ENCODE peak calls at places on chromosome 5, in four cellular contexts. X is mammary epithelial cell, R is endothelial cell of umbilical vein, A is A673. Q is an unnamed sample.

GRCh38 chr5:8906303-8906967 is 639.4 kb downstream of the SEMA5A start:
- DNase-seq in X (peak), R (no peak), A (no peak), Q (no peak)

GRCh38 chr5:168186289-168187074 is 105.0 kb upstream of the WWC1 start:
- DNase-seq in X (no peak), R (no peak), A (no peak), Q (no peak)

GRCh38 chr5:81604193-81604592 is 146.7 kb downstream of the SSBP2 start:
- DNase-seq in X (no peak), R (no peak), A (no peak), Q (no peak)

GRCh38 chr5:10310073-10310779 is 2.5 kb upstream of the CMBL start:
- DNase-seq in X (peak), R (no peak), A (no peak), Q (peak)

GRCh38 chr5:14039063-14039462 is 94.6 kb upstream of the DNAH5 start:
- DNase-seq in X (peak), R (peak), A (no peak), Q (peak)

GRCh38 chr5:93018461-93018860 is 562.6 kb downstream of the NR2F1-AS1 start:
- DNase-seq in X (no peak), R (no peak), A (no peak), Q (no peak)

GRCh38 chr5:141560725-141561483 is 57.9 kb downstream of the DIAPH1 start:
- DNase-seq in X (peak), R (peak), A (peak), Q (no peak)

GRCh38 chr5:132477784-132478497 is 12.6 kb downstream of the IRF1 start:
- DNase-seq in X (no peak), R (no peak), A (no peak), Q (no peak)

GRCh38 chr5:87099967-87100366 is 167.7 kb upstream of the RASA1 start:
- DNase-seq in X (no peak), R (no peak), A (no peak), Q (peak)

GRCh38 chr5:36238896-36239295 is 2.8 kb downstream of the NADK2 start:
- DNase-seq in X (no peak), R (peak), A (no peak), Q (no peak)

GRCh38 chr5:29162297-29162696 is 2031.2 kb upstream of the CDH6 start:
- DNase-seq in X (no peak), R (no peak), A (no peak), Q (no peak)

GRCh38 chr5:72308853-72309191 is 11.2 kb downstream of the MRPS27 start:
- DNase-seq in X (no peak), R (no peak), A (no peak), Q (no peak)

GRCh38 chr5:158921441-158922262 is 178.1 kb downstream of the EBF1 start:
- DNase-seq in X (peak), R (no peak), A (no peak), Q (no peak)

GRCh38 chr5:53479656-53480473 is 564 bp upstream of the FST start:
- DNase-seq in X (peak), R (no peak), A (peak), Q (no peak)

GRCh38 chr5:41629897-41630296 is 119.5 kb upstream of the PLCXD3 start:
- DNase-seq in X (no peak), R (no peak), A (no peak), Q (no peak)

GRCh38 chr5:370311-370958 is 48.9 kb downstream of the AHRR start:
- DNase-seq in X (no peak), R (no peak), A (no peak), Q (no peak)

GRCh38 chr5:81269751-81270686 is 31.4 kb upstream of the ZCCHC9 start:
- DNase-seq in X (no peak), R (no peak), A (peak), Q (no peak)

GRCh38 chr5:61599370-61600140 is 267.5 kb downstream of the ZSWIM6 start:
- DNase-seq in X (no peak), R (peak), A (peak), Q (peak)

GRCh38 chr5:15249152-15249551 is 250.8 kb upstream of the FBXL7 start:
- DNase-seq in X (peak), R (peak), A (no peak), Q (peak)

GRCh38 chr5:52757527-52757926 is 30.2 kb upstream of the ITGA1 start:
- DNase-seq in X (no peak), R (peak), A (no peak), Q (no peak)

GRCh38 chr5:132003170-132003744 is 8.2 kb downstream of the ACSL6 start:
- DNase-seq in X (no peak), R (no peak), A (no peak), Q (no peak)

GRCh38 chr5:109619024-109619460 is 70.7 kb upstream of the MAN2A1 start:
- DNase-seq in X (peak), R (no peak), A (no peak), Q (no peak)

GRCh38 chr5:179802207-179802883 is 4.3 kb downstream of the MGAT4B start:
- DNase-seq in X (no peak), R (no peak), A (no peak), Q (no peak)

GRCh38 chr5:138725885-138726457 is 27.3 kb upstream of the CTNNA1 start:
- DNase-seq in X (no peak), R (no peak), A (no peak), Q (no peak)

GRCh38 chr5:172235132-172235780 is 41.3 kb downstream of the EFCAB9 start:
- DNase-seq in X (no peak), R (no peak), A (no peak), Q (no peak)

GRCh38 chr5:35308391-35308790 is 78.1 kb upstream of the PRLR start:
- DNase-seq in X (no peak), R (no peak), A (no peak), Q (no peak)

GRCh38 chr5:62354028-62354874 is 48.2 kb downstream of the KIF2A start:
- DNase-seq in X (peak), R (peak), A (peak), Q (peak)

GRCh38 chr5:155631116-155631515 is 617.6 kb downstream of the KIF4B start:
- DNase-seq in X (peak), R (no peak), A (no peak), Q (no peak)

GRCh38 chr5:111548992-111549649 is 36.8 kb upstream of the STARD4 start:
- DNase-seq in X (no peak), R (no peak), A (no peak), Q (no peak)

GRCh38 chr5:34803974-34804373 is 35.0 kb upstream of the TTC23L start:
- DNase-seq in X (no peak), R (no peak), A (peak), Q (no peak)

GRCh38 chr5:870973-871372 is 20.2 kb upstream of the ZDHHC11 start:
- DNase-seq in X (no peak), R (no peak), A (no peak), Q (no peak)

GRCh38 chr5:122153774-122154173 is 24.4 kb downstream of the ZNF474 start:
- DNase-seq in X (no peak), R (no peak), A (no peak), Q (no peak)

GRCh38 chr5:170572453-170572852 is 68.6 kb downstream of the KCNIP1 start:
- DNase-seq in X (peak), R (peak), A (no peak), Q (no peak)

GRCh38 chr5:172753101-172753500 is 17.9 kb downstream of the DUSP1 start:
- DNase-seq in X (peak), R (no peak), A (no peak), Q (no peak)

GRCh38 chr5:395921-396714 is 46.9 kb upstream of the EXOC3 start:
- DNase-seq in X (no peak), R (no peak), A (no peak), Q (no peak)

GRCh38 chr5:154474267-154474956 is 3.6 kb downstream of the HAND1 start:
- DNase-seq in X (no peak), R (no peak), A (no peak), Q (no peak)

GRCh38 chr5:154470172-154470571 is 7.9 kb downstream of the HAND1 start:
- DNase-seq in X (no peak), R (no peak), A (no peak), Q (no peak)

GRCh38 chr5:154473581-154474266 is 4.3 kb downstream of the HAND1 start:
- DNase-seq in X (no peak), R (no peak), A (no peak), Q (no peak)

GRCh38 chr5:154472871-154473580 is 5.0 kb downstream of the HAND1 start:
- DNase-seq in X (no peak), R (no peak), A (no peak), Q (no peak)

DNA sequence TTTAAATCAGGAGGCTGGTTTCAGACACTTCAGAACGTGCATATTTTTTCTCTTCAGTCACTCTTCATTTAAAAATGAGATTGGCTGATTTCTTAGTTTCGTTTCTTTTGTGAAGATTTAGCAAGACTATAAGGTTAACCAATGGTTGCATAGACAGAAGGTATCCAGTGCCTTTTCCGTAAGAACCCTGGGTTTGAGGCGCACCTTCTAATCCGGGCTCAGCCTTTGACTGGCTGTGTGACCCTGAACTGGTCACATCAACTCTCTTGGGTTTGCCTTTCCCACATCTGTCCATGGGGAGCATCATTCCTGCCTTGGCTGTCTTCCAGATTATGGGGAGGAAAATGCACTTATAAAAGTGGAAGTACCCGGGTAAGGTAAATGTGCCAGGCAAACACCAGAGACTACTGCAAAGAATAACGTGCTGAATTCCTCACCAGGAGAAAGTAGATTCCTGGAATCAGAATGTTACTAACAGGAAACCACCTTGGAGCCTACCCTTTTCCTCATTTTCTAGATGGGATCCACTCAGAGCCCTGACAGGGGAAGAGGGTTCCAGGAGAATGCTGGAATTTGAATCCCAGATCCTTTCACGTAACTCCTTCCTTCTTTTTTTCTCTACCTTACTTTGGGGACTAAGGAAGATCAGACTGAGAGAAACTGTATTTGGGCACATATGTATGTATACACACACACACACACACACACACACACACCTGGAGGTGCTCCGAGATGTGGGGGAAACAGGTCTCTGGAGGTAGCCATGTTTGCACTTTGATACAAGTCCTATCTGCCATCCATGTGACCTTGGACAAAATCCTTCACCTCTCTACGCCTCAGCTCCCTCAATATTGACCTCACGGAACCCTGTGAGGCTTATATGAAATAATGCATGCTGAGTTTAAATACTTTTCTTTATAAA is 6.8 kb downstream of the HAND1 start:
- DNase-seq in X (no peak), R (no peak), A (no peak), Q (no peak)
- TF ChIP-seq EZH2 in X (peak), R (no peak), A (no peak), Q (no peak)

GRCh38 chr5:118806571-118806970 is 181.8 kb downstream of the DTWD2 start:
- DNase-seq in X (peak), R (no peak), A (no peak), Q (no peak)

GRCh38 chr5:118802335-118802734 is 186.0 kb downstream of the DTWD2 start:
- DNase-seq in X (no peak), R (no peak), A (no peak), Q (no peak)
- TF ChIP-seq EZH2 in X (no peak), R (no peak), A (no peak), Q (no peak)

GRCh38 chr5:51384281-51384840 is 1.1 kb downstream of the ISL1 start:
- DNase-seq in X (no peak), R (peak), A (no peak), Q (no peak)
- TF ChIP-seq EZH2 in X (no peak), R (no peak), A (no peak), Q (no peak)

GRCh38 chr5:181051841-181052525 is 11.9 kb downstream of the BTNL9 start:
- DNase-seq in X (no peak), R (no peak), A (no peak), Q (no peak)

GRCh38 chr5:181052526-181052927 is 12.5 kb downstream of the BTNL9 start:
- DNase-seq in X (no peak), R (no peak), A (peak), Q (no peak)

GRCh38 chr5:181053760-181054122 is 13.7 kb downstream of the BTNL9 start:
- DNase-seq in X (no peak), R (no peak), A (no peak), Q (no peak)

GRCh38 chr5:181054138-181054537 is 14.1 kb downstream of the BTNL9 start:
- DNase-seq in X (no peak), R (no peak), A (no peak), Q (no peak)

DNA sequence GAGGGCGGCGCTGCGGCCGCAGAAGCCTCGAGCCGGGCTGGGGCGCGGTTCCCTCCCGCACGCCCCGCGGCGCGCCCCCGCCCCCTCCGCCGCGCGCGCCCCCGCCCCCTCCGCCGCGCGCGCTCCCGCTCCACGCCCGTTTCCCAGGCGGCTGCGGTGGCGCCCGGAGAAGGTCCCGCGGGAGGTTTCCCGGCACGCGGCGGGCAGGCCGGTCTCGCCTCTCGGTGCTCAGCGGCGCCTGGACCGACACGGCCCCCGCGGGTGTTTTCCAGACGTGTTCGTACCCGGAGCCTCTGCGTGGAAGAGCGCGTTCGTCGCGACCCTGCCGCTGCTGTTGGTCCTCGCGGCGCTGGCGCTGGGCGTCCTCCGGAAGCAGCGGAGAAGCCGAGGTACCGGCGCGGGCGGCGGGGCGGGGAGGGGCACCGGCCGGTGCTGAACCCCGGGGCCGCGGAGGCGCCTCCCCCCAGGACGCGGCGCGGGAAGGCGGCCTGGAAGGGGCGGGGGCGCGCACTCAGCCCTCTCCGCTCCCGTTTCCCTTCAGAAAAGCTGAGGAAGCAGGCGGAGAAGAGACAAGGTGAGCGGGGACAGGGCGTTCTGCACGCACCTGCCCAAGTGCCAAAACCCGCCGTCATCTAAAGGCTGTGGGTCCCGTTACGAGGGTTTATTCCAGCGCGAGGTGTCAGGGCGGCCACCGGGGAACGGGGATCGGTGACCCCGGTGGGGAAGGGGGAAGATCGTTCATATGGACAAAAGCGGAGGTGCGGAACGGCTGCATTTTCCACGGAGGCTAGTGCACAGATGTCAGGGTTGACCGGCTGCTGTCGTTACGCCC is 13.1 kb downstream of the BTNL9 start:
- DNase-seq in X (no peak), R (no peak), A (no peak), Q (no peak)
- TF ChIP-seq EZH2 in X (peak), R (peak), A (peak), Q (no peak)

GRCh38 chr5:126210955-126211354 is 212.3 kb upstream of the GRAMD2B start:
- DNase-seq in X (no peak), R (no peak), A (no peak), Q (no peak)

DNA sequence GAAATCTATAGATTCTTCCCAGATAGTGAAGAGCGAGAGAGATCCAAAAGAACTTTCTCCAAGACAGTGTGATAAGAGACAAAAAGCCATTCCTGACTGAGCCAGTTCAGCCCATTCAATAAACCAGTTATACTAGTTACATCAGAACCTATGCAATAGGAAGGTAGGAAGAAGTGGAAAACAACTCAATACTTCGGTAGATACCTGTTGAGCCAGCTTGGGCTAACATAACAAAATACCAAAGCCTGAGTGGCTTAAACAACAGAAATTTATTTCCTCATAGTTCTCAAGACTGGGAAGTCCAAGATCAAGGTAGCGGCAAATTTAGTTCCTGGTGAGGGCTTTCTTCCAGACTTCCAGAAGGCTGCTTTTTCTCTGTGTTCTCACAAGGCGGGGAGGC is 214.5 kb upstream of the GRAMD2B start:
- DNase-seq in X (no peak), R (no peak), A (no peak), Q (no peak)
- TF ChIP-seq EZH2 in X (no peak), R (no peak), A (no peak), Q (no peak)

GRCh38 chr5:154474957-154475334 is 3.1 kb downstream of the HAND1 start:
- DNase-seq in X (no peak), R (no peak), A (no peak), Q (no peak)

GRCh38 chr5:154478224-154478565 is at the start of gene HAND1:
- DNase-seq in X (no peak), R (peak), A (peak), Q (no peak)

GRCh38 chr5:154476343-154477213 is 1.4 kb downstream of the HAND1 start:
- DNase-seq in X (no peak), R (no peak), A (no peak), Q (no peak)

GRCh38 chr5:154477382-154478223 is 424 bp downstream of the HAND1 start:
- DNase-seq in X (no peak), R (peak), A (no peak), Q (no peak)

GRCh38 chr5:154475613-154476342 is 2.2 kb downstream of the HAND1 start:
- DNase-seq in X (no peak), R (no peak), A (no peak), Q (no peak)
- TF ChIP-seq EZH2 in X (peak), R (peak), A (peak), Q (no peak)